ENCODE peak calls at places on chromosomes 5 and 9, in five cellular contexts. One of them, this sample, is unnamed.

GRCh38 chr9:73183917-73184861 is 32.5 kb downstream of the ANXA1 start:
- DNase-seq in fibroblast of the aortic adventitia: peak
- DNase-seq in WTC11: no peak
- DNase-seq in tibial artery: no peak
- DNase-seq in AG09319: peak
- DNase-seq in this sample: no peak

GRCh38 chr5:122262107-122262506 is 49.9 kb upstream of the SNCAIP start:
- DNase-seq in WTC11: no peak
- DNase-seq in tibial artery: no peak
- DNase-seq in AG09319: no peak
- DNase-seq in fibroblast of the aortic adventitia: peak
- DNase-seq in this sample: no peak

GRCh38 chr5:142779163-142779562 is 9.0 kb downstream of the ARHGAP26 start:
- DNase-seq in AG09319: no peak
- DNase-seq in WTC11: no peak
- DNase-seq in fibroblast of the aortic adventitia: peak
- DNase-seq in tibial artery: no peak
- DNase-seq in this sample: no peak

GRCh38 chr5:72477176-72477575 is 30.0 kb downstream of the ZNF366 start:
- DNase-seq in fibroblast of the aortic adventitia: no peak
- DNase-seq in WTC11: no peak
- DNase-seq in AG09319: no peak
- DNase-seq in tibial artery: no peak
- DNase-seq in this sample: no peak

GRCh38 chr5:36013182-36013581 is 22.0 kb upstream of the UGT3A1 start:
- DNase-seq in AG09319: no peak
- DNase-seq in WTC11: no peak
- DNase-seq in tibial artery: no peak
- DNase-seq in fibroblast of the aortic adventitia: no peak
- DNase-seq in this sample: no peak

GRCh38 chr9:70061776-70062175 is 18.1 kb downstream of the MAMDC2 start:
- DNase-seq in tibial artery: no peak
- DNase-seq in fibroblast of the aortic adventitia: peak
- DNase-seq in AG09319: peak
- DNase-seq in WTC11: no peak
- DNase-seq in this sample: no peak

GRCh38 chr5:7606840-7607453 is 211.0 kb downstream of the ADCY2 start:
- DNase-seq in fibroblast of the aortic adventitia: no peak
- DNase-seq in AG09319: no peak
- DNase-seq in tibial artery: no peak
- DNase-seq in WTC11: no peak
- DNase-seq in this sample: no peak

GRCh38 chr9:129225815-129226214 is 47.8 kb upstream of the IER5L start:
- DNase-seq in WTC11: peak
- DNase-seq in fibroblast of the aortic adventitia: peak
- DNase-seq in tibial artery: no peak
- DNase-seq in AG09319: peak
- DNase-seq in this sample: peak

GRCh38 chr9:88007291-88007650 is 32.9 kb upstream of the CDK20 start:
- DNase-seq in WTC11: peak
- DNase-seq in AG09319: no peak
- DNase-seq in fibroblast of the aortic adventitia: no peak
- DNase-seq in tibial artery: no peak
- DNase-seq in this sample: no peak

GRCh38 chr9:108142504-108143201 is 653.1 kb upstream of the KLF4 start:
- DNase-seq in tibial artery: peak
- DNase-seq in AG09319: peak
- DNase-seq in fibroblast of the aortic adventitia: peak
- DNase-seq in WTC11: peak
- DNase-seq in this sample: no peak

GRCh38 chr9:80156725-80157124 is 585.0 kb downstream of the TLE4 start:
- DNase-seq in tibial artery: no peak
- DNase-seq in WTC11: no peak
- DNase-seq in fibroblast of the aortic adventitia: no peak
- DNase-seq in AG09319: no peak
- DNase-seq in this sample: no peak

GRCh38 chr5:109335114-109335513 is 74.7 kb downstream of the PJA2 start:
- DNase-seq in fibroblast of the aortic adventitia: no peak
- DNase-seq in tibial artery: no peak
- DNase-seq in WTC11: no peak
- DNase-seq in AG09319: no peak
- DNase-seq in this sample: no peak

GRCh38 chr5:111364992-111365391 is 140.8 kb downstream of the CAMK4 start:
- DNase-seq in WTC11: no peak
- DNase-seq in tibial artery: no peak
- DNase-seq in AG09319: no peak
- DNase-seq in fibroblast of the aortic adventitia: peak
- DNase-seq in this sample: no peak

GRCh38 chr9:89309608-89310485 is 1.1 kb upstream of the CKS2 start:
- DNase-seq in AG09319: no peak
- DNase-seq in tibial artery: no peak
- DNase-seq in fibroblast of the aortic adventitia: peak
- DNase-seq in WTC11: no peak
- DNase-seq in this sample: no peak

GRCh38 chr9:88586452-88586851 is 51.5 kb downstream of the NXNL2 start:
- DNase-seq in WTC11: no peak
- DNase-seq in fibroblast of the aortic adventitia: peak
- DNase-seq in tibial artery: no peak
- DNase-seq in AG09319: no peak
- DNase-seq in this sample: no peak

GRCh38 chr9:89042984-89043383 is 51.7 kb downstream of the S1PR3 start:
- DNase-seq in AG09319: no peak
- DNase-seq in fibroblast of the aortic adventitia: no peak
- DNase-seq in tibial artery: no peak
- DNase-seq in WTC11: no peak
- DNase-seq in this sample: no peak

GRCh38 chr9:127531676-127532075 is 80.4 kb downstream of the LRSAM1 start:
- DNase-seq in AG09319: no peak
- DNase-seq in tibial artery: no peak
- DNase-seq in fibroblast of the aortic adventitia: no peak
- DNase-seq in WTC11: no peak
- DNase-seq in this sample: no peak

GRCh38 chr5:79858097-79858723 is 132.9 kb downstream of the MTX3 start:
- DNase-seq in WTC11: peak
- DNase-seq in tibial artery: peak
- DNase-seq in AG09319: peak
- DNase-seq in fibroblast of the aortic adventitia: peak
- DNase-seq in this sample: peak

GRCh38 chr9:71985070-71985956 is 73.9 kb downstream of the C9orf85 start:
- DNase-seq in fibroblast of the aortic adventitia: no peak
- DNase-seq in AG09319: no peak
- DNase-seq in tibial artery: no peak
- DNase-seq in WTC11: no peak
- DNase-seq in this sample: no peak

GRCh38 chr5:126066795-126067321 is 356.4 kb upstream of the GRAMD2B start:
- DNase-seq in AG09319: no peak
- DNase-seq in WTC11: no peak
- DNase-seq in tibial artery: no peak
- DNase-seq in fibroblast of the aortic adventitia: peak
- DNase-seq in this sample: no peak

GRCh38 chr5:145568581-145568980 is 266.6 kb downstream of the PRELID2 start:
- DNase-seq in tibial artery: no peak
- DNase-seq in WTC11: no peak
- DNase-seq in fibroblast of the aortic adventitia: peak
- DNase-seq in AG09319: peak
- DNase-seq in this sample: no peak

GRCh38 chr5:180199390-180199789 is 9.6 kb downstream of the RASGEF1C start:
- DNase-seq in AG09319: no peak
- DNase-seq in tibial artery: no peak
- DNase-seq in WTC11: no peak
- DNase-seq in fibroblast of the aortic adventitia: no peak
- DNase-seq in this sample: no peak

GRCh38 chr5:180202939-180203573 is 6.0 kb downstream of the RASGEF1C start:
- DNase-seq in fibroblast of the aortic adventitia: no peak
- DNase-seq in tibial artery: no peak
- DNase-seq in AG09319: no peak
- DNase-seq in WTC11: no peak
- DNase-seq in this sample: no peak

GRCh38 chr5:180198208-180198607 is 10.8 kb downstream of the RASGEF1C start:
- DNase-seq in AG09319: no peak
- DNase-seq in fibroblast of the aortic adventitia: no peak
- DNase-seq in WTC11: no peak
- DNase-seq in tibial artery: no peak
- DNase-seq in this sample: no peak

GRCh38 chr5:180204420-180204819 is 4.6 kb downstream of the RASGEF1C start:
- DNase-seq in WTC11: no peak
- DNase-seq in fibroblast of the aortic adventitia: no peak
- DNase-seq in AG09319: no peak
- DNase-seq in tibial artery: no peak
- DNase-seq in this sample: no peak

DNA sequence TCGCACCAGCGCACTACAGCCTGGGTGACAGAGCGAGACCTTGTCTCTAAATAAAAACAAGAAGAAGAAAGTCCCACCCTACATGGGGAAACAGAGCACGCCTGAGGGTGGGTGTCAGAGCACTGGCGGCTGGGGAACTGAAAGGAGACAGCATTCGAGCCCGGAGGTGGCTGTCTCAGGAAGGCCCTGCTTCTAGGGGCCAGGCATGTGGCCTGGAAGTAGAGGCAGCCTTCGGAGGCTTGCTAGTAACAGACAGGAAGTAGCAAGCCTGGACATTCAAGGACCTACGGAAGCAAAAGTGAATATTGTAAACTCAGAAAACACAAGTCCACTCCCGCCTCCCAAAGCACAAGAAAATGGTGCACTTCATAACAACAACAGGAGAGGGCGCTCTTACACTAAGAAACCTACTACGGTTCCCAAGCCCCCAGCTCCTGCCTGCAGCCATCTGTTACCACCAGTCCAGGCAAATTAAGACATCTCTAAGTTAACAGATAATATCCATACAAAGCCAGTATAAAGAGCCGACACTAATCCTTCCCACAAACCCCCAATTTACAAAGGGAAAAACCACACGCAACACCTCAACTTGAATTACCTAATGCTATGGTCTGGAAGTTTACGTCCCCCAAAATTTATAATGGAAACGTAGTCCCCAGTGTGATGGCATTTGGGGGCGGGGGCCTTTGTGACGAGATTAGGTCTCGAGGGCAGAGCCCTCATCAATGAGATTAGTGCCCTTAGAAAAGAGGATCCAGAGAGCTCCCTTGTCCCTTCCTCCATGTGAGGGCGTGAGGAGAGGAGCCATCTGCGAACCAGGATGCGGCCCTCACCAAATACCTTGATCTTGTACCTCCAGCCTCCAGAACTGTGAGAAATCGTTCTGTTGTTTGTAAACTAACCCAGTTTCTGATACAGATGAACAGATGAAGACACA is 7.7 kb downstream of the RASGEF1C start:
- DNase-seq in WTC11: peak
- DNase-seq in fibroblast of the aortic adventitia: peak
- DNase-seq in AG09319: no peak
- DNase-seq in tibial artery: no peak
- DNase-seq in this sample: no peak
- TF ChIP-seq CTCF in WTC11: peak
- TF ChIP-seq CTCF in fibroblast of the aortic adventitia: peak
- TF ChIP-seq CTCF in AG09319: no peak
- TF ChIP-seq CTCF in tibial artery: no peak
- TF ChIP-seq CTCF in this sample: peak

GRCh38 chr9:6126377-6126776 is 89.2 kb upstream of the IL33 start:
- DNase-seq in AG09319: no peak
- DNase-seq in WTC11: no peak
- DNase-seq in tibial artery: no peak
- DNase-seq in fibroblast of the aortic adventitia: no peak
- DNase-seq in this sample: no peak
- TF ChIP-seq CTCF in AG09319: no peak
- TF ChIP-seq CTCF in WTC11: no peak
- TF ChIP-seq CTCF in tibial artery: no peak
- TF ChIP-seq CTCF in fibroblast of the aortic adventitia: no peak
- TF ChIP-seq CTCF in this sample: no peak

GRCh38 chr9:12818431-12819000 is 43.7 kb downstream of the LURAP1L start:
- DNase-seq in WTC11: no peak
- DNase-seq in AG09319: no peak
- DNase-seq in fibroblast of the aortic adventitia: peak
- DNase-seq in tibial artery: peak
- DNase-seq in this sample: no peak

GRCh38 chr9:12816656-12817101 is 41.9 kb downstream of the LURAP1L start:
- DNase-seq in AG09319: no peak
- DNase-seq in WTC11: no peak
- DNase-seq in tibial artery: no peak
- DNase-seq in fibroblast of the aortic adventitia: no peak
- DNase-seq in this sample: no peak

GRCh38 chr9:12822111-12822510 is 47.3 kb downstream of the LURAP1L start:
- DNase-seq in AG09319: no peak
- DNase-seq in tibial artery: no peak
- DNase-seq in fibroblast of the aortic adventitia: peak
- DNase-seq in WTC11: no peak
- DNase-seq in this sample: no peak

GRCh38 chr9:12817702-12818101 is 42.9 kb downstream of the LURAP1L start:
- DNase-seq in AG09319: no peak
- DNase-seq in WTC11: no peak
- DNase-seq in fibroblast of the aortic adventitia: peak
- DNase-seq in tibial artery: no peak
- DNase-seq in this sample: no peak

GRCh38 chr9:12819436-12820185 is 44.8 kb downstream of the LURAP1L start:
- DNase-seq in fibroblast of the aortic adventitia: peak
- DNase-seq in AG09319: no peak
- DNase-seq in tibial artery: no peak
- DNase-seq in WTC11: peak
- DNase-seq in this sample: no peak
- TF ChIP-seq CTCF in fibroblast of the aortic adventitia: peak
- TF ChIP-seq CTCF in AG09319: peak
- TF ChIP-seq CTCF in tibial artery: peak
- TF ChIP-seq CTCF in WTC11: peak
- TF ChIP-seq CTCF in this sample: peak

GRCh38 chr9:130998596-130999264 is 10.2 kb upstream of the LAMC3 start:
- DNase-seq in AG09319: no peak
- DNase-seq in fibroblast of the aortic adventitia: peak
- DNase-seq in WTC11: no peak
- DNase-seq in tibial artery: no peak
- DNase-seq in this sample: no peak
- TF ChIP-seq CTCF in AG09319: no peak
- TF ChIP-seq CTCF in fibroblast of the aortic adventitia: no peak
- TF ChIP-seq CTCF in WTC11: no peak
- TF ChIP-seq CTCF in tibial artery: no peak
- TF ChIP-seq CTCF in this sample: no peak

GRCh38 chr5:136062563-136063274 is 33.9 kb downstream of the TGFBI start:
- DNase-seq in tibial artery: no peak
- DNase-seq in fibroblast of the aortic adventitia: peak
- DNase-seq in AG09319: no peak
- DNase-seq in WTC11: peak
- DNase-seq in this sample: no peak
- TF ChIP-seq CTCF in tibial artery: peak
- TF ChIP-seq CTCF in fibroblast of the aortic adventitia: peak
- TF ChIP-seq CTCF in AG09319: peak
- TF ChIP-seq CTCF in WTC11: peak
- TF ChIP-seq CTCF in this sample: no peak

This sample was measured in mesothelial cell of epicardium.